ENCODE peak calls at places on chromosomes 16 and 17, in five cellular contexts. R is cardiac muscle cell, X is cardiac septum, Y is A549, O is aorta. L is an unnamed sample.

GRCh38 chr17:29757788-29758187 is 135.1 kb upstream of the CORO6 start:
- DNase-seq in R (no peak), X (no peak), Y (no peak), O (no peak), L (no peak)

GRCh38 chr17:61393904-61394629 is 5.6 kb upstream of the TBX2 start:
- DNase-seq in R (peak; percentile 36), X (no peak), Y (no peak), O (no peak), L (no peak)

GRCh38 chr16:1908983-1909382 is 9.2 kb downstream of the HS3ST6 start:
- DNase-seq in R (no peak), X (no peak), Y (no peak), O (no peak), L (no peak)

GRCh38 chr17:18182190-18182977 is 1.2 kb upstream of the ALKBH5 start:
- DNase-seq in R (peak; percentile 37), X (no peak), Y (no peak), O (peak; percentile 70), L (no peak)

GRCh38 chr17:34760931-34761500 is 181.6 kb downstream of the TMEM132E start:
- DNase-seq in R (no peak), X (peak; percentile 33), Y (no peak), O (no peak), L (no peak)

GRCh38 chr17:6700948-6701307 is 12.2 kb downstream of the SLC13A5 start:
- DNase-seq in R (no peak), X (no peak), Y (no peak), O (no peak), L (no peak)

GRCh38 chr17:64984181-64984580 is 64.9 kb upstream of the LRRC37A3 start:
- DNase-seq in R (no peak), X (no peak), Y (no peak), O (no peak), L (no peak)

GRCh38 chr16:50024684-50025543 is at the start of gene CNEP1R1:
- DNase-seq in R (peak; percentile 98), X (peak; percentile 96), Y (peak; percentile 98), O (peak; percentile 96), L (peak; percentile 97)

GRCh38 chr16:4376126-4376819 is 4.6 kb downstream of the VASN start:
- DNase-seq in R (peak; percentile 92), X (peak; percentile 92), Y (no peak), O (peak; percentile 96), L (peak; percentile 98)

GRCh38 chr17:62093188-62094155 is 28.4 kb upstream of the MED13 start:
- DNase-seq in R (peak; percentile 58), X (no peak), Y (peak; percentile 91), O (no peak), L (no peak)

GRCh38 chr17:78082988-78083387 is 45.6 kb downstream of the TMC6 start:
- DNase-seq in R (no peak), X (no peak), Y (no peak), O (no peak), L (no peak)

GRCh38 chr17:58637011-58637570 is 54.8 kb downstream of the TEX14 start:
- DNase-seq in R (no peak), X (no peak), Y (no peak), O (no peak), L (no peak)

GRCh38 chr17:80952291-80952690 is 39.4 kb upstream of the CHMP6 start:
- DNase-seq in R (no peak), X (no peak), Y (no peak), O (no peak), L (no peak)

GRCh38 chr16:2019500-2019899 is at the start of gene NPW:
- DNase-seq in R (no peak), X (no peak), Y (no peak), O (no peak), L (no peak)

GRCh38 chr17:2904135-2904534 is 107.9 kb downstream of the RAP1GAP2 start:
- DNase-seq in R (peak; percentile 26), X (peak; percentile 80), Y (no peak), O (no peak), L (no peak)

GRCh38 chr17:81923302-81924260 is 4.0 kb downstream of the MAFG start:
- DNase-seq in R (peak; percentile 90), X (peak; percentile 95), Y (peak; percentile 83), O (peak; percentile 90), L (no peak)

GRCh38 chr17:38918129-38918913 is 7.1 kb upstream of the LASP1NB start:
- DNase-seq in R (no peak), X (no peak), Y (no peak), O (no peak), L (peak; percentile 35)

GRCh38 chr17:64261422-64262124 is 1.5 kb downstream of the TEX2 start:
- DNase-seq in R (no peak), X (no peak), Y (no peak), O (no peak), L (no peak)

GRCh38 chr16:54287018-54287757 is 601 bp upstream of the IRX3 start:
- DNase-seq in R (no peak), X (no peak), Y (no peak), O (peak; percentile 48), L (no peak)

GRCh38 chr17:47975189-47975814 is 4.4 kb downstream of the CDK5RAP3 start:
- DNase-seq in R (no peak), X (no peak), Y (no peak), O (no peak), L (no peak)

L was measured in coronary artery.